ENCODE peak calls at places on chromosome 6, in nine cellular contexts. One of them, this sample, is unnamed.

GRCh38 chr6:16477367-16478149 is 239.2 kb downstream of the GMPR start:
- DNase-seq in erythroblast: no peak
- DNase-seq in ACHN: no peak
- DNase-seq in stimulated activated CD8-positive, alpha-beta memory T cell treated with anti-CD3 and anti-CD28 coated beads, Interleukin-12 subunit alpha, Interleukin-12 subunit beta, amount 100 ng/mL, for 4 hours: no peak
- DNase-seq in HAP-1: no peak
- DNase-seq in left cardiac atrium: peak
- DNase-seq in left ventricle myocardium inferior: peak
- DNase-seq in mucosa of gallbladder: peak
- DNase-seq in effector memory CD4-positive, alpha-beta T cell: no peak
- DNase-seq in this sample: no peak

GRCh38 chr6:35568967-35569606 is 56.4 kb upstream of the TULP1 start:
- DNase-seq in HAP-1: peak
- DNase-seq in effector memory CD4-positive, alpha-beta T cell: no peak
- DNase-seq in erythroblast: peak
- DNase-seq in ACHN: peak
- DNase-seq in left cardiac atrium: peak
- DNase-seq in left ventricle myocardium inferior: peak
- DNase-seq in mucosa of gallbladder: peak
- DNase-seq in stimulated activated CD8-positive, alpha-beta memory T cell treated with anti-CD3 and anti-CD28 coated beads, Interleukin-12 subunit alpha, Interleukin-12 subunit beta, amount 100 ng/mL, for 4 hours: no peak
- DNase-seq in this sample: no peak

GRCh38 chr6:43090557-43090952 is 14.4 kb downstream of the PTK7 start:
- DNase-seq in HAP-1: no peak
- DNase-seq in effector memory CD4-positive, alpha-beta T cell: no peak
- DNase-seq in mucosa of gallbladder: no peak
- DNase-seq in stimulated activated CD8-positive, alpha-beta memory T cell treated with anti-CD3 and anti-CD28 coated beads, Interleukin-12 subunit alpha, Interleukin-12 subunit beta, amount 100 ng/mL, for 4 hours: no peak
- DNase-seq in left cardiac atrium: no peak
- DNase-seq in erythroblast: no peak
- DNase-seq in left ventricle myocardium inferior: no peak
- DNase-seq in ACHN: no peak
- DNase-seq in this sample: no peak

GRCh38 chr6:7050911-7051779 is 56.6 kb upstream of the RREB1 start:
- DNase-seq in ACHN: peak
- DNase-seq in stimulated activated CD8-positive, alpha-beta memory T cell treated with anti-CD3 and anti-CD28 coated beads, Interleukin-12 subunit alpha, Interleukin-12 subunit beta, amount 100 ng/mL, for 4 hours: no peak
- DNase-seq in HAP-1: peak
- DNase-seq in left ventricle myocardium inferior: peak
- DNase-seq in left cardiac atrium: peak
- DNase-seq in erythroblast: peak
- DNase-seq in mucosa of gallbladder: peak
- DNase-seq in effector memory CD4-positive, alpha-beta T cell: peak
- DNase-seq in this sample: peak

GRCh38 chr6:34806738-34807453 is 15.0 kb downstream of the BLTP3A start:
- DNase-seq in ACHN: peak
- DNase-seq in HAP-1: no peak
- DNase-seq in effector memory CD4-positive, alpha-beta T cell: no peak
- DNase-seq in stimulated activated CD8-positive, alpha-beta memory T cell treated with anti-CD3 and anti-CD28 coated beads, Interleukin-12 subunit alpha, Interleukin-12 subunit beta, amount 100 ng/mL, for 4 hours: no peak
- DNase-seq in left cardiac atrium: no peak
- DNase-seq in left ventricle myocardium inferior: no peak
- DNase-seq in erythroblast: no peak
- DNase-seq in mucosa of gallbladder: no peak
- DNase-seq in this sample: no peak

GRCh38 chr6:156699017-156699421 is 78.2 kb upstream of the ARID1B start:
- DNase-seq in HAP-1: no peak
- DNase-seq in left ventricle myocardium inferior: no peak
- DNase-seq in mucosa of gallbladder: no peak
- DNase-seq in erythroblast: no peak
- DNase-seq in stimulated activated CD8-positive, alpha-beta memory T cell treated with anti-CD3 and anti-CD28 coated beads, Interleukin-12 subunit alpha, Interleukin-12 subunit beta, amount 100 ng/mL, for 4 hours: no peak
- DNase-seq in ACHN: peak
- DNase-seq in effector memory CD4-positive, alpha-beta T cell: no peak
- DNase-seq in left cardiac atrium: no peak
- DNase-seq in this sample: peak

GRCh38 chr6:27742833-27743573 is 169.2 kb downstream of the OR2B2 start:
- DNase-seq in mucosa of gallbladder: no peak
- DNase-seq in left ventricle myocardium inferior: no peak
- DNase-seq in stimulated activated CD8-positive, alpha-beta memory T cell treated with anti-CD3 and anti-CD28 coated beads, Interleukin-12 subunit alpha, Interleukin-12 subunit beta, amount 100 ng/mL, for 4 hours: no peak
- DNase-seq in ACHN: no peak
- DNase-seq in HAP-1: no peak
- DNase-seq in erythroblast: no peak
- DNase-seq in effector memory CD4-positive, alpha-beta T cell: no peak
- DNase-seq in left cardiac atrium: no peak
- DNase-seq in this sample: no peak

GRCh38 chr6:33840064-33840926 is 36.5 kb upstream of the MLN start:
- DNase-seq in erythroblast: peak
- DNase-seq in mucosa of gallbladder: peak
- DNase-seq in HAP-1: no peak
- DNase-seq in left ventricle myocardium inferior: no peak
- DNase-seq in effector memory CD4-positive, alpha-beta T cell: no peak
- DNase-seq in left cardiac atrium: peak
- DNase-seq in ACHN: peak
- DNase-seq in stimulated activated CD8-positive, alpha-beta memory T cell treated with anti-CD3 and anti-CD28 coated beads, Interleukin-12 subunit alpha, Interleukin-12 subunit beta, amount 100 ng/mL, for 4 hours: no peak
- DNase-seq in this sample: peak